ENCODE peak calls at places on chromosomes 12 and 14, in seven cellular contexts. C is neuronal stem cell, V is IMR-90, G is H1, U is mesendoderm, F is H9, J is mesenchymal stem cell. N is an unnamed sample.

GRCh38 chr14:74580275-74580672 is 31.8 kb downstream of the LTBP2 start:
- DNase-seq in C (no peak), J (no peak), U (no peak), F (no peak), V (no peak), G (no peak), N (no peak)

GRCh38 chr14:55715889-55716288 is 135.9 kb downstream of the KTN1 start:
- DNase-seq in U (peak; percentile 64), J (peak; percentile 97), F (no peak), V (peak; percentile 82), G (no peak), C (no peak), N (peak; percentile 93)

GRCh38 chr14:74582910-74583581 is 29.0 kb downstream of the LTBP2 start:
- DNase-seq in G (no peak), V (peak; percentile 73), F (no peak), U (no peak), J (peak; percentile 68), C (no peak), N (peak; percentile 59)

GRCh38 chr14:69282448-69282847 is 22.5 kb downstream of the GALNT16 start:
- DNase-seq in V (no peak), G (no peak), J (no peak), C (no peak), U (no peak), F (no peak), N (no peak)

GRCh38 chr12:131892711-131893604 is 1.5 kb upstream of the ULK1 start:
- DNase-seq in C (no peak), G (no peak), F (peak; percentile 37), J (no peak), U (no peak), V (no peak), N (peak; percentile 39)

GRCh38 chr12:128267651-128268347 is 829 bp downstream of the TMEM132C start:
- DNase-seq in V (no peak), J (no peak), G (peak; percentile 62), C (no peak), F (peak; percentile 51), U (peak; percentile 37), N (no peak)

GRCh38 chr14:87467578-87467977 is 525.4 kb downstream of the GALC start:
- DNase-seq in G (no peak), U (no peak), V (no peak), C (no peak), F (no peak), J (no peak), N (no peak)

GRCh38 chr12:54019111-54019811 is 9.0 kb upstream of the HOXC6 start:
- DNase-seq in J (peak; percentile 72), V (no peak), U (peak; percentile 53), G (peak; percentile 68), F (peak; percentile 74), C (no peak), N (no peak)

GRCh38 chr12:24510581-24511125 is 438.2 kb downstream of the BCAT1 start:
- DNase-seq in V (no peak), F (no peak), J (no peak), U (peak; percentile 24), C (no peak), G (no peak), N (peak; percentile 96)

GRCh38 chr12:6963741-6964446 is 6.6 kb downstream of the PHB2 start:
- DNase-seq in U (no peak), F (peak; percentile 49), G (no peak), C (no peak), J (no peak), V (no peak), N (no peak)

GRCh38 chr12:5442251-5443006 is 10.5 kb downstream of the NTF3 start:
- DNase-seq in C (peak; percentile 29), V (peak; percentile 73), G (no peak), J (peak; percentile 59), F (no peak), U (peak; percentile 75), N (peak; percentile 66)

GRCh38 chr12:19131020-19131431 is 1.5 kb downstream of the PLEKHA5 start:
- DNase-seq in F (peak; percentile 67), V (peak; percentile 60), U (peak; percentile 79), J (peak; percentile 88), G (no peak), C (peak; percentile 15), N (peak; percentile 84)

GRCh38 chr12:122516544-122517361 is 10.0 kb downstream of the RSRC2 start:
- DNase-seq in V (no peak), U (no peak), G (no peak), F (no peak), C (no peak), J (no peak), N (no peak)

GRCh38 chr12:5073838-5074237 is 30.2 kb downstream of the KCNA5 start:
- DNase-seq in U (peak; percentile 40), G (peak; percentile 59), C (no peak), J (no peak), F (peak; percentile 64), V (peak; percentile 44), N (no peak)

GRCh38 chr12:47303207-47303606 is 223.4 kb upstream of the AMIGO2 start:
- DNase-seq in U (no peak), J (no peak), G (no peak), V (peak; percentile 76), F (no peak), C (no peak), N (no peak)

GRCh38 chr12:4899361-4899760 is 10.3 kb upstream of the KCNA1 start:
- DNase-seq in J (no peak), V (no peak), G (no peak), F (no peak), U (peak; percentile 23), C (no peak), N (no peak)

GRCh38 chr12:76866146-76866545 is 12.7 kb downstream of the CSRP2 start:
- DNase-seq in C (peak; percentile 77), U (no peak), F (no peak), V (no peak), J (peak; percentile 42), G (no peak), N (no peak)

GRCh38 chr12:39145175-39145999 is 240.0 kb upstream of the CPNE8 start:
- DNase-seq in G (peak; percentile 91), J (peak; percentile 29), F (peak; percentile 83), C (peak; percentile 11), V (no peak), U (peak; percentile 61), N (peak; percentile 68)

GRCh38 chr12:43480591-43480990 is 71.4 kb downstream of the ADAMTS20 start:
- DNase-seq in F (no peak), J (no peak), U (no peak), V (peak; percentile 0), G (no peak), C (no peak), N (peak; percentile 55)

GRCh38 chr12:6914246-6914947 is at the start of gene ENO2:
- DNase-seq in U (peak; percentile 48), G (peak; percentile 72), C (peak; percentile 56), F (peak; percentile 71), V (peak; percentile 63), J (peak; percentile 73), N (no peak)

GRCh38 chr12:50786498-50787231 is 22.8 kb downstream of the ATF1 start:
- DNase-seq in G (no peak), F (no peak), J (peak; percentile 94), V (peak; percentile 97), C (no peak), U (peak; percentile 82), N (peak; percentile 95)

GRCh38 chr12:116267948-116268347 is 9.5 kb downstream of the MED13L start:
- DNase-seq in F (no peak), U (peak; percentile 54), C (no peak), G (no peak), J (no peak), V (no peak), N (no peak)

GRCh38 chr14:92487513-92488133 is 26.0 kb upstream of the RIN3 start:
- DNase-seq in V (no peak), G (peak; percentile 47), F (peak; percentile 36), U (peak; percentile 48), C (no peak), J (no peak), N (no peak)

GRCh38 chr12:90166671-90167070 is 458.0 kb upstream of the ATP2B1 start:
- DNase-seq in F (no peak), G (no peak), V (no peak), J (no peak), C (no peak), U (no peak), N (peak; percentile 66)

GRCh38 chr14:76918176-76918750 is 92.1 kb downstream of the LRRC74A start:
- DNase-seq in J (peak; percentile 89), F (no peak), C (no peak), U (peak; percentile 91), V (peak; percentile 90), G (no peak), N (peak; percentile 68)

DNA sequence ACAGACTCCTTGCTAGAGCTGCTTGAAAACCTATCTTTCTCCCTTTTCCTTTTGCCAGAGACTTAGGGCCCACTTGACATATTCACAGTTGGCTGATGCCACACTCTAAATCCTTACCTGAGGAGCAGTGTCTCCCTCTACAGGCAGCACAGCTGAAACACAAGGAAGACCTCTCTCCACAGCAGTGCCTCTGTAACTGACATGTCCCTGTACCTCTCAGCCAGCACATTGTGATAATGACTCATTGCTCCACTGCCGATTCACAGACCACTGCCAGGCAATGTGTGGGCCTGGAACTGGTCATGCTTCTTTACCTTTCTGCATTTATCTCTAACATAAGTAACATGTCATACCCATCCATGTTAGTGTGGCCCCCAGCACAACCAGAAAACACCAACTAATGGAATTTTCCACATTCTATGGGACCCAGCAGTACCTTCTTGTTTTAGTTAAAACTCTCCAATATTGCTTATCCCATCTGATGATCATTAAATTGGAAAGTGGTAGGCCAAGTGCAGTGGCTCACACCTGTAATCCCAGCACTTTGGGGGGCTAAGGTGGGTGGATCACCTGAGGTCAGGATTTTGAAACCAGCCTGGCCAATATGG is 56.5 kb downstream of the GTF2A1 start:
- DNase-seq in C (peak; percentile 54), J (peak; percentile 58), V (peak; percentile 77), G (peak; percentile 77), F (peak; percentile 91), U (peak; percentile 96), N (peak; percentile 93)
- H2AK5ac ChIP-seq in C (no peak overlapping the region), J (no peak overlapping the region), V (no peak overlapping the region), G (no peak overlapping the region), F (no peak overlapping the region), U (no peak overlapping the region), N (no peak overlapping the region)

DNA sequence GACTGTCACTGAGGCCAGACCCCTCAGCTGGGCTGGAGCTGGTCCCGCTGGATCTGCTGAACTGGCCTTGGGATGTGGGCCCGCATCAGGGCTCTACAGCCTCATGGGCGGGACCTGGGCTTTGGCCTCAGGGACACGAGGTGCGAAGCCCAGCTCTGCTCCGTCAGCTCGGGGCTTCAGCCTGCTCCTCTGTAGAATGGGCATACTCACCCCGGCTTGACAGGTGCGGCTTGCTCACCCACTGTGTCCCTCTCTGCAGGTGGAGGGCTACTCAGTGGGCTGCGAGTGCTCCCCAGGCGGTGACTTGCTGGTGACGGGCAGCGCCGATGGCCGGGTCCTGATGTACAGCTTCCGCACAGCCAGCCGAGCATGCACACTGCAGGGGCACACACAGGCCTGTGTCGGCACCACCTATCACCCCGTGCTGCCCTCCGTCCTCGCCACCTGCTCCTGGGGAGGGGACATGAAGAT is 57.6 kb downstream of the BEGAIN start:
- DNase-seq in C (no peak), J (no peak), V (no peak), G (no peak), U (no peak), F (peak; percentile 19), N (no peak)
- H2AK5ac ChIP-seq in C (peak overlapping the region; percentile 43), J (no peak overlapping the region), V (no peak overlapping the region), G (no peak overlapping the region), U (no peak overlapping the region), F (no peak overlapping the region), N (no peak overlapping the region)

GRCh38 chr14:51370758-51371386 is 130.8 kb downstream of the TMX1 start:
- DNase-seq in U (peak; percentile 70), C (no peak), G (no peak), J (no peak), F (no peak), V (no peak), N (no peak)
- H2AK5ac ChIP-seq in U (no peak overlapping the region), C (no peak overlapping the region), G (no peak overlapping the region), J (no peak overlapping the region), F (no peak overlapping the region), V (no peak overlapping the region), N (no peak overlapping the region)

GRCh38 chr12:108843187-108843586 is 14.2 kb downstream of the SSH1 start:
- DNase-seq in F (no peak), C (no peak), U (no peak), G (no peak), J (no peak), V (no peak), N (no peak)
- H2AK5ac ChIP-seq in F (no peak overlapping the region), C (no peak overlapping the region), U (no peak overlapping the region), G (no peak overlapping the region), J (peak overlapping the region; percentile 69), V (peak overlapping the region; percentile 44), N (no peak overlapping the region)

N was measured in trophoblast cell.